ENCODE peak calls at places on chromosomes 12 and 14, in nine cellular contexts. V is GM12865; O is activated T-cell treated with anti-CD3 and anti-CD28 coated beads for 1 hour; I is cardiac fibroblast; T is activated CD4-positive, alpha-beta T cell treated with anti-CD3 and anti-CD28 coated beads, Interleukin-2, amount 50 U/mL, for 4 hours; W is midbrain; X is T-helper 1 cell; M is cortex of kidney; K is Daoy. J is an unnamed sample.

GRCh38 chr12:4064008-4064407 is 190.8 kb upstream of the PARP11 start:
- DNase-seq in T (no peak), W (no peak), X (no peak), M (no peak), K (no peak), I (no peak), V (no peak), O (no peak), J (no peak)

GRCh38 chr12:81274619-81275018 is 196.7 kb downstream of the ACSS3 start:
- DNase-seq in V (no peak), W (no peak), O (no peak), X (no peak), I (peak), M (no peak), K (peak), T (no peak), J (no peak)

GRCh38 chr12:102689701-102690100 is 209.3 kb upstream of the IGF1 start:
- DNase-seq in T (no peak), K (no peak), O (no peak), X (no peak), W (no peak), I (no peak), M (no peak), V (no peak), J (no peak)

GRCh38 chr12:110314308-110314707 is 33.3 kb downstream of the ATP2A2 start:
- DNase-seq in I (peak), K (peak), W (no peak), V (peak), X (no peak), O (no peak), T (no peak), M (no peak), J (no peak)

GRCh38 chr14:35211067-35211466 is 81.1 kb upstream of the PSMA6 start:
- DNase-seq in I (no peak), O (no peak), X (no peak), T (no peak), V (no peak), W (no peak), M (no peak), K (no peak), J (no peak)

GRCh38 chr12:32504626-32505025 is 105.3 kb downstream of the FGD4 start:
- DNase-seq in W (no peak), M (no peak), T (no peak), V (no peak), X (no peak), K (no peak), I (no peak), O (no peak), J (no peak)

GRCh38 chr14:101839236-101839635 is 77.7 kb downstream of the PPP2R5C start:
- DNase-seq in W (no peak), K (no peak), T (no peak), I (no peak), X (no peak), M (no peak), O (no peak), V (peak), J (no peak)

GRCh38 chr14:70059545-70059944 is 129.2 kb downstream of the SLC8A3 start:
- DNase-seq in W (no peak), M (no peak), T (no peak), V (no peak), X (no peak), K (no peak), O (no peak), I (no peak), J (no peak)

GRCh38 chr14:94100847-94101246 is 9.7 kb upstream of the IFI27 start:
- DNase-seq in X (no peak), T (no peak), M (no peak), O (no peak), V (no peak), W (no peak), I (peak), K (peak), J (no peak)

GRCh38 chr12:49783917-49784676 is 42.7 kb downstream of the TMBIM6 start:
- DNase-seq in X (no peak), O (no peak), T (no peak), M (no peak), I (peak), K (no peak), W (no peak), V (no peak), J (no peak)

GRCh38 chr14:95507174-95507573 is 9.3 kb downstream of the SYNE3 start:
- DNase-seq in T (no peak), V (no peak), W (peak), X (no peak), O (no peak), M (no peak), I (peak), K (peak), J (no peak)

GRCh38 chr12:56129210-56129691 is 1.2 kb downstream of the ESYT1 start:
- DNase-seq in O (peak), V (peak), K (peak), X (peak), T (peak), W (no peak), M (no peak), I (peak), J (no peak)

J was measured in vagina.